ENCODE peak calls at places on chromosome X, in seven cellular contexts. One of them, this sample, is unnamed.

GRCh38 chrX:14356401-14356800 is 172.9 kb upstream of the GLRA2 start:
- DNase-seq in fibroblast of lung: peak
- DNase-seq in prostate gland: no peak
- DNase-seq in kidney: no peak
- DNase-seq in dorsolateral prefrontal cortex: no peak
- DNase-seq in uterus: no peak
- DNase-seq in sigmoid colon: no peak
- DNase-seq in this sample: no peak

GRCh38 chrX:13428055-13428786 is 108.4 kb upstream of the ATXN3L start:
- DNase-seq in fibroblast of lung: peak
- DNase-seq in sigmoid colon: no peak
- DNase-seq in uterus: no peak
- DNase-seq in prostate gland: no peak
- DNase-seq in kidney: no peak
- DNase-seq in dorsolateral prefrontal cortex: no peak
- DNase-seq in this sample: no peak

GRCh38 chrX:88886908-88887307 is 139.9 kb downstream of the CPXCR1 start:
- DNase-seq in prostate gland: no peak
- DNase-seq in dorsolateral prefrontal cortex: no peak
- DNase-seq in uterus: no peak
- DNase-seq in sigmoid colon: no peak
- DNase-seq in fibroblast of lung: no peak
- DNase-seq in kidney: no peak
- DNase-seq in this sample: no peak

GRCh38 chrX:143853488-143853887 is 30.4 kb upstream of the UBE2NL start:
- DNase-seq in prostate gland: no peak
- DNase-seq in kidney: no peak
- DNase-seq in dorsolateral prefrontal cortex: no peak
- DNase-seq in uterus: no peak
- DNase-seq in fibroblast of lung: peak
- DNase-seq in sigmoid colon: no peak
- DNase-seq in this sample: no peak

GRCh38 chrX:131763674-131764073 is 219.8 kb downstream of the OR13H1 start:
- DNase-seq in uterus: peak
- DNase-seq in fibroblast of lung: peak
- DNase-seq in kidney: no peak
- DNase-seq in prostate gland: no peak
- DNase-seq in sigmoid colon: peak
- DNase-seq in dorsolateral prefrontal cortex: peak
- DNase-seq in this sample: peak

GRCh38 chrX:13216139-13216538 is 103.7 kb downstream of the ATXN3L start:
- DNase-seq in prostate gland: no peak
- DNase-seq in sigmoid colon: no peak
- DNase-seq in uterus: no peak
- DNase-seq in fibroblast of lung: peak
- DNase-seq in kidney: no peak
- DNase-seq in dorsolateral prefrontal cortex: no peak
- DNase-seq in this sample: no peak

GRCh38 chrX:50905334-50905733 is 5.2 kb upstream of the BMP15 start:
- DNase-seq in fibroblast of lung: no peak
- DNase-seq in prostate gland: no peak
- DNase-seq in uterus: no peak
- DNase-seq in dorsolateral prefrontal cortex: no peak
- DNase-seq in kidney: no peak
- DNase-seq in sigmoid colon: no peak
- DNase-seq in this sample: no peak

GRCh38 chrX:21158678-21159077 is 215.5 kb upstream of the CNKSR2 start:
- DNase-seq in sigmoid colon: no peak
- DNase-seq in fibroblast of lung: no peak
- DNase-seq in uterus: no peak
- DNase-seq in kidney: no peak
- DNase-seq in prostate gland: no peak
- DNase-seq in dorsolateral prefrontal cortex: no peak
- DNase-seq in this sample: no peak

GRCh38 chrX:135707880-135708279 is 5.6 kb upstream of the CT45A1 start:
- DNase-seq in dorsolateral prefrontal cortex: no peak
- DNase-seq in sigmoid colon: no peak
- DNase-seq in kidney: no peak
- DNase-seq in uterus: no peak
- DNase-seq in prostate gland: no peak
- DNase-seq in fibroblast of lung: no peak
- DNase-seq in this sample: no peak

GRCh38 chrX:14497184-14497666 is 32.1 kb upstream of the GLRA2 start:
- DNase-seq in kidney: no peak
- DNase-seq in dorsolateral prefrontal cortex: no peak
- DNase-seq in prostate gland: no peak
- DNase-seq in fibroblast of lung: no peak
- DNase-seq in uterus: no peak
- DNase-seq in sigmoid colon: no peak
- DNase-seq in this sample: no peak

GRCh38 chrX:107700317-107700774 is 72.0 kb downstream of the PRPS1 start:
- DNase-seq in fibroblast of lung: peak
- DNase-seq in sigmoid colon: peak
- DNase-seq in uterus: peak
- DNase-seq in prostate gland: no peak
- DNase-seq in kidney: no peak
- DNase-seq in dorsolateral prefrontal cortex: no peak
- DNase-seq in this sample: no peak

GRCh38 chrX:71623714-71624113 is 5.4 kb upstream of the CXCR3 start:
- DNase-seq in uterus: no peak
- DNase-seq in dorsolateral prefrontal cortex: no peak
- DNase-seq in fibroblast of lung: no peak
- DNase-seq in kidney: no peak
- DNase-seq in sigmoid colon: no peak
- DNase-seq in prostate gland: no peak
- DNase-seq in this sample: no peak

GRCh38 chrX:53882331-53882730 is 161.9 kb downstream of the PHF8 start:
- DNase-seq in prostate gland: no peak
- DNase-seq in dorsolateral prefrontal cortex: no peak
- DNase-seq in fibroblast of lung: peak
- DNase-seq in uterus: no peak
- DNase-seq in kidney: no peak
- DNase-seq in sigmoid colon: no peak
- DNase-seq in this sample: no peak

GRCh38 chrX:96713303-96713702 is 28.7 kb downstream of the DIAPH2 start:
- DNase-seq in prostate gland: no peak
- DNase-seq in kidney: no peak
- DNase-seq in dorsolateral prefrontal cortex: no peak
- DNase-seq in sigmoid colon: no peak
- DNase-seq in fibroblast of lung: no peak
- DNase-seq in uterus: no peak
- DNase-seq in this sample: no peak

GRCh38 chrX:71492086-71493065 is 40.5 kb upstream of the OGT start:
- DNase-seq in fibroblast of lung: peak
- DNase-seq in uterus: peak
- DNase-seq in sigmoid colon: peak
- DNase-seq in kidney: peak
- DNase-seq in dorsolateral prefrontal cortex: peak
- DNase-seq in prostate gland: peak
- DNase-seq in this sample: peak

GRCh38 chrX:21151051-21151450 is 223.2 kb upstream of the CNKSR2 start:
- DNase-seq in kidney: no peak
- DNase-seq in uterus: no peak
- DNase-seq in dorsolateral prefrontal cortex: no peak
- DNase-seq in prostate gland: no peak
- DNase-seq in fibroblast of lung: no peak
- DNase-seq in sigmoid colon: no peak
- DNase-seq in this sample: no peak

GRCh38 chrX:150933945-150934350 is 35.5 kb upstream of the CD99L2 start:
- DNase-seq in uterus: no peak
- DNase-seq in sigmoid colon: no peak
- DNase-seq in dorsolateral prefrontal cortex: no peak
- DNase-seq in fibroblast of lung: peak
- DNase-seq in prostate gland: no peak
- DNase-seq in kidney: no peak
- DNase-seq in this sample: no peak

GRCh38 chrX:135010921-135011320 is 11.4 kb downstream of the RTL8B start:
- DNase-seq in fibroblast of lung: no peak
- DNase-seq in dorsolateral prefrontal cortex: no peak
- DNase-seq in sigmoid colon: no peak
- DNase-seq in prostate gland: no peak
- DNase-seq in kidney: no peak
- DNase-seq in uterus: no peak
- DNase-seq in this sample: no peak

GRCh38 chrX:13263560-13264251 is 56.1 kb downstream of the ATXN3L start:
- DNase-seq in dorsolateral prefrontal cortex: no peak
- DNase-seq in uterus: no peak
- DNase-seq in fibroblast of lung: no peak
- DNase-seq in prostate gland: no peak
- DNase-seq in kidney: no peak
- DNase-seq in sigmoid colon: no peak
- DNase-seq in this sample: no peak

GRCh38 chrX:55357236-55357635 is 92.5 kb upstream of the PAGE3 start:
- DNase-seq in uterus: no peak
- DNase-seq in fibroblast of lung: no peak
- DNase-seq in prostate gland: no peak
- DNase-seq in sigmoid colon: no peak
- DNase-seq in kidney: no peak
- DNase-seq in dorsolateral prefrontal cortex: no peak
- DNase-seq in this sample: no peak

DNA sequence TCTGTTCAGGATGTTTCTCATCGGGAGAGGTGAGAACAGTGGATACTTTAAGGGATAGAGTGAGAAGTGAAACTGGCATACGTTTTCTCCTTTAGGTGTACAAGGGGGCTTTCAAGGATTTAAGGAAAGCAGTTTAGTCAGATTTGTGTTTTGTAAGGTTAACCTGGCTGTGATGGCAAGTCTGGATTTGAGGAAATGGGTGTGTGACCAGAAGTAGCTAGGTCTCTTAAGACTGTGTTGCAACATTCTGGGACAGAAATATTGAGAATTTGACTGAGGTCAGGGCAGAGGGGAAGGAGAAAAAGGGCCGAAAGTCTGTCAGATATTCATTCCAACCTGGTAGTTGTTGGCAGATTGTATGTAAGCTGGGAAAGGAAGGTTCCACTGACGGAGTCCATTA is 10.4 kb upstream of the GABRE start:
- DNase-seq in dorsolateral prefrontal cortex: no peak
- DNase-seq in prostate gland: no peak
- DNase-seq in uterus: no peak
- DNase-seq in fibroblast of lung: no peak
- DNase-seq in sigmoid colon: no peak
- DNase-seq in kidney: no peak
- DNase-seq in this sample: no peak
- H3K27ac ChIP-seq in dorsolateral prefrontal cortex: no peak
- H3K27ac ChIP-seq in prostate gland: no peak
- H3K27ac ChIP-seq in uterus: no peak
- H3K27ac ChIP-seq in fibroblast of lung: no peak
- H3K27ac ChIP-seq in sigmoid colon: no peak
- H3K27ac ChIP-seq in kidney: no peak
- H3K27ac ChIP-seq in this sample: no peak

DNA sequence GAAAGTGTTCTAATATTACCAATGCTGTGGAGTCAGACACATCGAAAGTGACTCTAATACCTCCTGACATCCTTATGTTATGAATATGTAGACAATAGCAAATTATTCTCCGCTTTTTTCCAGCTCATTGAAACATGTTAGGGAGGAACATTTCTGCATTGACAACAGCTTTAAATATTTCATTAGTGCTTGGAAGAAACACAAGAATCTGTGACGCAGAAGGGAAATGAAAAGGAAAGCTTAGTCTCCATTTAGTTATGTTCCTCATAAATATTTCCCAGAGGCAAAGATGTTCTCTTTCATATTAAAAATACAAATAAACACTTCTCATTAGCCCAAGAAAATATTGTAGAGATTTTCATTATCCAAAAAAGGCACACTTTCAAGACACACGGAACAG is 55.7 kb upstream of the CD99 start:
- DNase-seq in uterus: no peak
- DNase-seq in sigmoid colon: no peak
- DNase-seq in kidney: no peak
- DNase-seq in dorsolateral prefrontal cortex: no peak
- DNase-seq in fibroblast of lung: no peak
- DNase-seq in prostate gland: no peak
- DNase-seq in this sample: no peak
- H3K27ac ChIP-seq in uterus: peak
- H3K27ac ChIP-seq in sigmoid colon: no peak
- H3K27ac ChIP-seq in kidney: no peak
- H3K27ac ChIP-seq in dorsolateral prefrontal cortex: no peak
- H3K27ac ChIP-seq in fibroblast of lung: no peak
- H3K27ac ChIP-seq in prostate gland: peak
- H3K27ac ChIP-seq in this sample: no peak

GRCh38 chrX:37754518-37754917 is 25.3 kb upstream of the CYBB start:
- DNase-seq in fibroblast of lung: no peak
- DNase-seq in kidney: no peak
- DNase-seq in uterus: no peak
- DNase-seq in dorsolateral prefrontal cortex: no peak
- DNase-seq in sigmoid colon: no peak
- DNase-seq in prostate gland: no peak
- DNase-seq in this sample: no peak
- H3K27ac ChIP-seq in fibroblast of lung: no peak
- H3K27ac ChIP-seq in kidney: no peak
- H3K27ac ChIP-seq in uterus: no peak
- H3K27ac ChIP-seq in dorsolateral prefrontal cortex: no peak
- H3K27ac ChIP-seq in sigmoid colon: no peak
- H3K27ac ChIP-seq in prostate gland: no peak
- H3K27ac ChIP-seq in this sample: no peak

GRCh38 chrX:23825675-23826074 is 42.7 kb downstream of the SAT1 start:
- DNase-seq in sigmoid colon: no peak
- DNase-seq in kidney: no peak
- DNase-seq in uterus: no peak
- DNase-seq in dorsolateral prefrontal cortex: no peak
- DNase-seq in fibroblast of lung: no peak
- DNase-seq in prostate gland: no peak
- DNase-seq in this sample: no peak

GRCh38 chrX:23819385-23820234 is 36.6 kb downstream of the SAT1 start:
- DNase-seq in fibroblast of lung: peak
- DNase-seq in prostate gland: no peak
- DNase-seq in dorsolateral prefrontal cortex: no peak
- DNase-seq in uterus: no peak
- DNase-seq in sigmoid colon: no peak
- DNase-seq in kidney: no peak
- DNase-seq in this sample: no peak

GRCh38 chrX:23820235-23820782 is 37.3 kb downstream of the SAT1 start:
- DNase-seq in dorsolateral prefrontal cortex: no peak
- DNase-seq in sigmoid colon: no peak
- DNase-seq in prostate gland: no peak
- DNase-seq in kidney: no peak
- DNase-seq in fibroblast of lung: peak
- DNase-seq in uterus: no peak
- DNase-seq in this sample: no peak

GRCh38 chrX:23822397-23822796 is 39.4 kb downstream of the SAT1 start:
- DNase-seq in kidney: no peak
- DNase-seq in prostate gland: peak
- DNase-seq in sigmoid colon: no peak
- DNase-seq in dorsolateral prefrontal cortex: no peak
- DNase-seq in uterus: no peak
- DNase-seq in fibroblast of lung: peak
- DNase-seq in this sample: no peak

DNA sequence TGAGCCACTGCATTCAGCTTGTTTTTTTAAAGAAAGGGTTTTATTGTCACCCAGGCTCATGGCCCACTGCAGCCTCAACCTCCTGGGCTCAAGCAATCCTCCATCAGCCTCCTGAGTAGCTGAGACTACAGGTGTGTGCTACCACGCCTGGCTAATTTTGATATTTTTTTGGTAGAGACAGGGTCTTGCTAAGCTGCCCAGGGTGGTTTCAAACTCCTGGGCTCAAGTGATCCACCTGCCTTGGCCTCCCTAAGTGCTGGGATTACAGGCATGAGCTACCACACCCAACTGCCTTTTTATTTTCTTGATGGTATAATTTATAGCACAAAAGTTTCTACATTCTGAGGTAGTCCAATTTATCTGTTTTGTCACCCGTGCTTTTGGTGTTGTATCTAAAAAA is 38.9 kb downstream of the SAT1 start:
- DNase-seq in uterus: no peak
- DNase-seq in prostate gland: no peak
- DNase-seq in dorsolateral prefrontal cortex: no peak
- DNase-seq in kidney: no peak
- DNase-seq in fibroblast of lung: no peak
- DNase-seq in sigmoid colon: no peak
- DNase-seq in this sample: no peak
- H3K27ac ChIP-seq in uterus: peak
- H3K27ac ChIP-seq in prostate gland: peak
- H3K27ac ChIP-seq in dorsolateral prefrontal cortex: no peak
- H3K27ac ChIP-seq in kidney: no peak
- H3K27ac ChIP-seq in fibroblast of lung: no peak
- H3K27ac ChIP-seq in sigmoid colon: no peak
- H3K27ac ChIP-seq in this sample: no peak

This sample was measured in left lung.